ENCODE peak calls at places on chromosomes 13 and 19, in five cellular contexts. I, K, P, V and F are unnamed samples.

GRCh38 chr19:57351867-57352266 is 796 bp downstream of the ZNF304 start:
- DNase-seq in I (peak), K (peak), V (peak), P (peak), F (no peak)

GRCh38 chr13:81916471-81916870 is 1575.5 kb upstream of the SPRY2 start:
- DNase-seq in P (no peak), K (no peak), V (no peak), I (peak), F (peak)

GRCh38 chr13:73893833-73894232 is 240.4 kb downstream of the KLF12 start:
- DNase-seq in I (no peak), V (no peak), P (no peak), K (no peak), F (no peak)

GRCh38 chr13:24207841-24208240 is 47.3 kb downstream of the SPATA13 start:
- DNase-seq in P (no peak), V (no peak), I (no peak), K (no peak), F (no peak)

GRCh38 chr13:20964904-20965303 is 62.4 kb upstream of the XPO4 start:
- DNase-seq in P (peak), I (peak), K (peak), V (peak), F (no peak)

GRCh38 chr13:101626925-101627555 is 174.6 kb downstream of the ITGBL1 start:
- DNase-seq in V (no peak), I (peak), P (peak), K (no peak), F (no peak)

GRCh38 chr19:14434157-14434501 is 1.0 kb downstream of the PKN1 start:
- DNase-seq in K (no peak), P (no peak), V (no peak), I (no peak), F (no peak)

GRCh38 chr19:52936151-52936957 is 13.1 kb upstream of the ZNF888 start:
- DNase-seq in K (peak), V (no peak), P (no peak), I (no peak), F (no peak)

GRCh38 chr19:48616041-48616436 is 1.2 kb upstream of the FAM83E start:
- DNase-seq in P (no peak), I (no peak), K (no peak), V (no peak), F (no peak)

GRCh38 chr13:46126552-46127171 is 21.8 kb upstream of the CPB2 start:
- DNase-seq in V (peak), P (peak), K (peak), I (peak), F (peak)

GRCh38 chr13:76570485-76570884 is 315.7 kb downstream of the KCTD12 start:
- DNase-seq in P (no peak), K (no peak), V (no peak), I (no peak), F (peak)

GRCh38 chr13:101474419-101474957 is 22.0 kb downstream of the ITGBL1 start:
- DNase-seq in K (peak), P (peak), V (peak), I (peak), F (peak)

GRCh38 chr13:72868229-72868628 is 86.3 kb downstream of the PIBF1 start:
- DNase-seq in I (no peak), V (no peak), P (no peak), K (no peak), F (no peak)

GRCh38 chr13:106003651-106004050 is 531.8 kb downstream of the EFNB2 start:
- DNase-seq in V (no peak), I (no peak), P (no peak), K (no peak), F (no peak)

GRCh38 chr19:1324792-1325567 is 39.3 kb downstream of the EFNA2 start:
- DNase-seq in I (peak), V (peak), K (peak), P (peak), F (peak)

GRCh38 chr19:3659746-3660112 is 33.1 kb upstream of the CACTIN start:
- DNase-seq in K (no peak), V (no peak), I (no peak), P (no peak), F (no peak)

GRCh38 chr13:113904411-113904810 is 40.5 kb upstream of the GAS6 start:
- DNase-seq in V (peak), K (peak), I (peak), P (peak), F (no peak)

GRCh38 chr13:99883805-99884204 is 87.8 kb downstream of the ZIC5 start:
- DNase-seq in K (no peak), P (no peak), I (no peak), V (no peak), F (no peak)

GRCh38 chr19:37506387-37507166 is at the start of gene ZNF793:
- DNase-seq in P (peak), K (peak), I (peak), V (peak), F (peak)

GRCh38 chr13:97844151-97844550 is 109.3 kb upstream of the IPO5 start:
- DNase-seq in V (no peak), I (no peak), P (no peak), K (no peak), F (no peak)

GRCh38 chr13:25267715-25268114 is 19.6 kb downstream of the MTMR6 start:
- DNase-seq in V (peak), P (peak), I (peak), K (peak), F (no peak)

GRCh38 chr13:95797016-95797415 is 120.1 kb downstream of the DNAJC3 start:
- DNase-seq in I (no peak), P (no peak), K (peak), V (no peak), F (no peak)

GRCh38 chr19:43504426-43505185 is at the start of gene PHLDB3:
- DNase-seq in I (no peak), P (no peak), K (peak), V (no peak), F (no peak)

GRCh38 chr19:7605490-7606222 is 10.0 kb downstream of the CAMSAP3 start:
- DNase-seq in K (peak), I (peak), V (peak), P (peak), F (no peak)

GRCh38 chr13:63435668-63436275 is 2020.1 kb upstream of the PCDH20 start:
- DNase-seq in K (peak), I (peak), P (peak), V (peak), F (peak)

GRCh38 chr13:46679369-46680180 is 117.4 kb downstream of the ESD start:
- DNase-seq in P (peak), I (peak), V (peak), K (peak), F (no peak)

GRCh38 chr13:112768795-112769411 is 79.1 kb downstream of the ATP11A start:
- DNase-seq in I (no peak), K (no peak), P (no peak), V (no peak), F (no peak)

GRCh38 chr13:96299235-96299634 is 209.3 kb downstream of the HS6ST3 start:
- DNase-seq in P (no peak), V (no peak), K (no peak), I (no peak), F (no peak)

GRCh38 chr19:7862413-7862951 is 11.7 kb downstream of the PRR36 start:
- DNase-seq in K (peak), P (peak), I (peak), V (peak), F (peak)

GRCh38 chr19:44757057-44757734 is 8.7 kb downstream of the BCL3 start:
- DNase-seq in I (peak), P (peak), K (peak), V (peak), F (no peak)

GRCh38 chr19:19342086-19343015 is 21.7 kb downstream of the MAU2 start:
- DNase-seq in I (peak), P (peak), K (peak), V (peak), F (peak)
- TF ChIP-seq CTCF in I (peak), P (peak), K (peak), V (peak), F (peak)

GRCh38 chr13:52399037-52399436 is 6.9 kb downstream of the THSD1 start:
- DNase-seq in K (peak), P (no peak), I (no peak), V (no peak), F (no peak)

GRCh38 chr13:52393572-52394357 is 12.2 kb downstream of the THSD1 start:
- DNase-seq in I (no peak), K (no peak), P (no peak), V (no peak), F (no peak)

GRCh38 chr13:52395704-52396103 is 10.3 kb downstream of the THSD1 start:
- DNase-seq in I (no peak), K (no peak), V (no peak), P (no peak), F (no peak)

GRCh38 chr13:52405369-52405766 is 604 bp downstream of the THSD1 start:
- DNase-seq in I (no peak), V (peak), K (no peak), P (peak), F (no peak)

GRCh38 chr13:52399708-52400107 is 6.3 kb downstream of the THSD1 start:
- DNase-seq in I (peak), K (peak), P (peak), V (peak), F (no peak)
- TF ChIP-seq CTCF in I (peak), K (peak), P (peak), V (peak), F (no peak)

DNA sequence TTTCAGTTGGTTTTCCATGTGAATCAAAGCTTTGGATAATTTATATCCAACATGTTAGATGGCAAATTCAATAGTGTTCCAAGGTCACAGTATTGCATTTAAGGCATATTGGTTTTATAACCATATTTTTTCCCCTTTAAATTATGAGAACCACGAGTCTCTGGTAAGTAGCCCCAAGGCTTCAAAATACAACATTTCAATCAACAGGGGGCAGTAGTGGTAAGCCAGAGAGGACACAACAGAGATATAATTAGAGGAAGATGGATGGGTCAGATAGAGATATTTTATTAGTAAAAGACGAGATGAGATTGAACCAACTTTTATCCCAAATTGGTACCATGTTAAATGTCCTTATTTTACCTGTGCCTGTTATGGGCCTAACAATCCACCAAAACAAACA is 53.1 kb downstream of the KL start:
- DNase-seq in I (peak), P (peak), K (no peak), V (peak), F (no peak)
- TF ChIP-seq CTCF in I (peak), P (peak), K (peak), V (peak), F (no peak)

DNA sequence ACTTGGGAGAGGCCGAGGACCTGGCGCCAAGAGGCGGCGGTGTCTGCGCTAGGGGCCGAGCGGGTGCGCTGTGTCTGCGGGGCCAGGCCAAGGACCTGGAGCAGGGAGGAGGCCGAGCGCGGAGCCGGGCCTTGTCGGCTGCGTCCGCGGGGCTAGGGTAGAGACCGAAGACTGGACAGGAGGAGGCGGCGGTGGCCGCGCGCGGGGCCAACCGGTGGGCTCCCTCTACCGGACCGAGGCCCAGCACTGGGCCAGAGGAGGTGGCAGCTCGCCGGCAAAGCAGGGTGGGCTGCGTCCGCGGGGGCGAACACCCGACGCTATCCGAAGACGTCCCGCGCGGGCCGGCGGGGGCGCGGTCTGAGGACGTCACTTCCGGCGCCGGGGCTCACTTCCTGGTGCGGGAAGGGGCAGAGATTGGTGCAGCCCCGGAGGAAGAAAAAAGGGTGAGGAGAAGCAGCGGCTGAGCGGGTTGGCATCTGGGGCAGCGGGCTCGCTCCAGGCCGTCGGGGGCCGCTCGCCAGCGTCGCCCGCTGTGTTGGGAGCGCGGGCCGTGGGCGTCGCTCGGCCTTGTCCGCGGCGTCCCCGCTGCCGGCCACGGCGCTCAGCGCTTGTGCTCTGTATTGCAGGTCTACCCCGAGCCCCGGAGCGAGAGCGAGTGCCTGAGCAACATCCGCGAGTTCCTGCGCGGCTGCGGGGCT is 38.3 kb downstream of the ARHGEF7 start:
- DNase-seq in K (peak), V (peak), P (peak), I (peak), F (peak)
- TF ChIP-seq CTCF in K (peak), V (peak), P (no peak), I (peak), F (peak)